ENCODE peak calls at places on chromosomes 5 and 9, in eight cellular contexts. One of them, this sample, is unnamed.
A peak's percentile ranks its signal among the peaks of the same experiment; 100 is the strongest.

GRCh38 chr5:68817696-68818695 is 275.8 kb upstream of the SLC30A5 start:
- DNase-seq in OCI-LY7: no peak
- DNase-seq in PC-9: no peak
- DNase-seq in hepatocyte: no peak
- DNase-seq in MM.1S: no peak
- DNase-seq in GM23338: peak; percentile 64
- DNase-seq in SK-N-SH: no peak
- DNase-seq in GM23248: peak; percentile 49
- DNase-seq in this sample: no peak

GRCh38 chr9:137487454-137488329 is 28.6 kb upstream of the NSMF start:
- DNase-seq in OCI-LY7: no peak
- DNase-seq in PC-9: no peak
- DNase-seq in hepatocyte: no peak
- DNase-seq in MM.1S: no peak
- DNase-seq in GM23338: no peak
- DNase-seq in SK-N-SH: peak; percentile 48
- DNase-seq in GM23248: no peak
- DNase-seq in this sample: no peak

GRCh38 chr5:55143624-55144023 is 16.3 kb upstream of the GPX8 start:
- DNase-seq in OCI-LY7: no peak
- DNase-seq in PC-9: no peak
- DNase-seq in hepatocyte: peak; percentile 63
- DNase-seq in MM.1S: no peak
- DNase-seq in GM23338: no peak
- DNase-seq in SK-N-SH: no peak
- DNase-seq in GM23248: no peak
- DNase-seq in this sample: no peak

GRCh38 chr9:137610944-137611343 is 5.5 kb downstream of the ARRDC1 start:
- DNase-seq in OCI-LY7: no peak
- DNase-seq in PC-9: peak; percentile 55
- DNase-seq in hepatocyte: no peak
- DNase-seq in MM.1S: no peak
- DNase-seq in GM23338: no peak
- DNase-seq in SK-N-SH: no peak
- DNase-seq in GM23248: no peak
- DNase-seq in this sample: peak; percentile 23

GRCh38 chr5:134005415-134006118 is 792 bp upstream of the VDAC1 start:
- DNase-seq in OCI-LY7: no peak
- DNase-seq in PC-9: no peak
- DNase-seq in hepatocyte: peak; percentile 37
- DNase-seq in MM.1S: no peak
- DNase-seq in GM23338: peak; percentile 74
- DNase-seq in SK-N-SH: peak; percentile 74
- DNase-seq in GM23248: no peak
- DNase-seq in this sample: peak; percentile 16

GRCh38 chr9:99895510-99895909 is 10.9 kb upstream of the STX17 start:
- DNase-seq in OCI-LY7: no peak
- DNase-seq in PC-9: no peak
- DNase-seq in hepatocyte: no peak
- DNase-seq in MM.1S: no peak
- DNase-seq in GM23338: no peak
- DNase-seq in SK-N-SH: no peak
- DNase-seq in GM23248: no peak
- DNase-seq in this sample: no peak

GRCh38 chr5:36683821-36684434 is 77.5 kb downstream of the SLC1A3 start:
- DNase-seq in OCI-LY7: no peak
- DNase-seq in PC-9: peak; percentile 32
- DNase-seq in hepatocyte: peak; percentile 49
- DNase-seq in MM.1S: no peak
- DNase-seq in GM23338: no peak
- DNase-seq in SK-N-SH: peak; percentile 86
- DNase-seq in GM23248: peak; percentile 76
- DNase-seq in this sample: no peak

GRCh38 chr9:17004500-17004899 is 130.3 kb upstream of the CNTLN start:
- DNase-seq in OCI-LY7: no peak
- DNase-seq in PC-9: no peak
- DNase-seq in hepatocyte: no peak
- DNase-seq in MM.1S: no peak
- DNase-seq in GM23338: peak; percentile 11
- DNase-seq in SK-N-SH: no peak
- DNase-seq in GM23248: peak; percentile 57
- DNase-seq in this sample: no peak

GRCh38 chr9:131717719-131718460 is 22.0 kb downstream of the RAPGEF1 start:
- DNase-seq in OCI-LY7: no peak
- DNase-seq in PC-9: no peak
- DNase-seq in hepatocyte: peak; percentile 56
- DNase-seq in MM.1S: no peak
- DNase-seq in GM23338: no peak
- DNase-seq in SK-N-SH: no peak
- DNase-seq in GM23248: no peak
- DNase-seq in this sample: no peak

GRCh38 chr9:124345751-124346281 is 69.4 kb downstream of the PSMB7 start:
- DNase-seq in OCI-LY7: no peak
- DNase-seq in PC-9: no peak
- DNase-seq in hepatocyte: no peak
- DNase-seq in MM.1S: no peak
- DNase-seq in GM23338: no peak
- DNase-seq in SK-N-SH: no peak
- DNase-seq in GM23248: no peak
- DNase-seq in this sample: no peak

GRCh38 chr5:146447734-146448380 is 724 bp downstream of the TCERG1 start:
- DNase-seq in OCI-LY7: peak; percentile 71
- DNase-seq in PC-9: peak; percentile 61
- DNase-seq in hepatocyte: peak; percentile 37
- DNase-seq in MM.1S: peak; percentile 63
- DNase-seq in GM23338: peak; percentile 25
- DNase-seq in SK-N-SH: no peak
- DNase-seq in GM23248: peak; percentile 70
- DNase-seq in this sample: peak; percentile 67

GRCh38 chr9:35563791-35564197 is 41.3 kb upstream of the TESK1 start:
- DNase-seq in OCI-LY7: no peak
- DNase-seq in PC-9: no peak
- DNase-seq in hepatocyte: peak; percentile 62
- DNase-seq in MM.1S: no peak
- DNase-seq in GM23338: peak; percentile 65
- DNase-seq in SK-N-SH: peak; percentile 53
- DNase-seq in GM23248: no peak
- DNase-seq in this sample: no peak

GRCh38 chr5:120240716-120241115 is 223.4 kb upstream of the PRR16 start:
- DNase-seq in OCI-LY7: no peak
- DNase-seq in PC-9: no peak
- DNase-seq in hepatocyte: no peak
- DNase-seq in MM.1S: no peak
- DNase-seq in GM23338: no peak
- DNase-seq in SK-N-SH: no peak
- DNase-seq in GM23248: no peak
- DNase-seq in this sample: no peak

GRCh38 chr9:86449246-86449645 is 95.0 kb upstream of the TUT7 start:
- DNase-seq in OCI-LY7: no peak
- DNase-seq in PC-9: no peak
- DNase-seq in hepatocyte: no peak
- DNase-seq in MM.1S: no peak
- DNase-seq in GM23338: no peak
- DNase-seq in SK-N-SH: no peak
- DNase-seq in GM23248: no peak
- DNase-seq in this sample: no peak

GRCh38 chr9:96487949-96488348 is 38.0 kb downstream of the HABP4 start:
- DNase-seq in OCI-LY7: no peak
- DNase-seq in PC-9: no peak
- DNase-seq in hepatocyte: no peak
- DNase-seq in MM.1S: no peak
- DNase-seq in GM23338: no peak
- DNase-seq in SK-N-SH: no peak
- DNase-seq in GM23248: peak; percentile 37
- DNase-seq in this sample: no peak

GRCh38 chr5:123705741-123706140 is 193.8 kb downstream of the CSNK1G3 start:
- DNase-seq in OCI-LY7: no peak
- DNase-seq in PC-9: no peak
- DNase-seq in hepatocyte: no peak
- DNase-seq in MM.1S: no peak
- DNase-seq in GM23338: no peak
- DNase-seq in SK-N-SH: no peak
- DNase-seq in GM23248: peak; percentile 79
- DNase-seq in this sample: peak; percentile 20

GRCh38 chr5:149110406-149110805 is 30.9 kb upstream of the ABLIM3 start:
- DNase-seq in OCI-LY7: no peak
- DNase-seq in PC-9: peak; percentile 48
- DNase-seq in hepatocyte: no peak
- DNase-seq in MM.1S: no peak
- DNase-seq in GM23338: no peak
- DNase-seq in SK-N-SH: no peak
- DNase-seq in GM23248: peak; percentile 32
- DNase-seq in this sample: peak; percentile 53

GRCh38 chr5:124734574-124735168 is 11.8 kb downstream of the ZNF608 start:
- DNase-seq in OCI-LY7: no peak
- DNase-seq in PC-9: no peak
- DNase-seq in hepatocyte: no peak
- DNase-seq in MM.1S: no peak
- DNase-seq in GM23338: no peak
- DNase-seq in SK-N-SH: no peak
- DNase-seq in GM23248: no peak
- DNase-seq in this sample: no peak

GRCh38 chr5:173890195-173890951 is 2.2 kb downstream of the CPEB4 start:
- DNase-seq in OCI-LY7: peak; percentile 65
- DNase-seq in PC-9: no peak
- DNase-seq in hepatocyte: peak; percentile 24
- DNase-seq in MM.1S: peak; percentile 66
- DNase-seq in GM23338: peak; percentile 56
- DNase-seq in SK-N-SH: peak; percentile 51
- DNase-seq in GM23248: peak; percentile 54
- DNase-seq in this sample: peak; percentile 42

GRCh38 chr5:139649082-139649991 is 1.2 kb downstream of the CXXC5 start:
- DNase-seq in OCI-LY7: peak; percentile 61
- DNase-seq in PC-9: no peak
- DNase-seq in hepatocyte: peak; percentile 63
- DNase-seq in MM.1S: peak; percentile 33
- DNase-seq in GM23338: peak; percentile 95
- DNase-seq in SK-N-SH: peak; percentile 65
- DNase-seq in GM23248: peak; percentile 61
- DNase-seq in this sample: peak; percentile 22
- H3K9me2 ChIP-seq in OCI-LY7: no peaks in the 10 kb centered on the region
- H3K9me2 ChIP-seq in PC-9: no peaks in the 10 kb centered on the region
- H3K9me2 ChIP-seq in hepatocyte: no peaks in the 10 kb centered on the region
- H3K9me2 ChIP-seq in MM.1S: no peaks in the 10 kb centered on the region
- H3K9me2 ChIP-seq in GM23338: no peaks in the 10 kb centered on the region
- H3K9me2 ChIP-seq in SK-N-SH: no peaks in the 10 kb centered on the region
- H3K9me2 ChIP-seq in GM23248: no peaks in the 10 kb centered on the region
- H3K9me2 ChIP-seq in this sample: no peaks in the 10 kb centered on the region

GRCh38 chr9:82650368-82650767 is 412.6 kb downstream of the RASEF start:
- DNase-seq in OCI-LY7: no peak
- DNase-seq in PC-9: no peak
- DNase-seq in hepatocyte: no peak
- DNase-seq in MM.1S: no peak
- DNase-seq in GM23338: no peak
- DNase-seq in SK-N-SH: no peak
- DNase-seq in GM23248: no peak
- DNase-seq in this sample: no peak
- H3K9me2 ChIP-seq in OCI-LY7: no peaks in the 10 kb centered on the region
- H3K9me2 ChIP-seq in PC-9: no peaks in the 10 kb centered on the region
- H3K9me2 ChIP-seq in hepatocyte: no peaks in the 10 kb centered on the region
- H3K9me2 ChIP-seq in MM.1S: no peaks in the 10 kb centered on the region
- H3K9me2 ChIP-seq in GM23338: no peaks in the 10 kb centered on the region
- H3K9me2 ChIP-seq in SK-N-SH: no peaks in the 10 kb centered on the region
- H3K9me2 ChIP-seq in GM23248: no peaks in the 10 kb centered on the region
- H3K9me2 ChIP-seq in this sample: no peaks in the 10 kb centered on the region

GRCh38 chr5:127074466-127074865 is 1.2 kb upstream of the C5orf63 start:
- DNase-seq in OCI-LY7: no peak
- DNase-seq in PC-9: no peak
- DNase-seq in hepatocyte: no peak
- DNase-seq in MM.1S: no peak
- DNase-seq in GM23338: no peak
- DNase-seq in SK-N-SH: no peak
- DNase-seq in GM23248: no peak
- DNase-seq in this sample: no peak

GRCh38 chr5:127077346-127077745 is 4.0 kb upstream of the C5orf63 start:
- DNase-seq in OCI-LY7: no peak
- DNase-seq in PC-9: no peak
- DNase-seq in hepatocyte: no peak
- DNase-seq in MM.1S: no peak
- DNase-seq in GM23338: no peak
- DNase-seq in SK-N-SH: no peak
- DNase-seq in GM23248: no peak
- DNase-seq in this sample: no peak

GRCh38 chr5:127080001-127080478 is 6.7 kb upstream of the C5orf63 start:
- DNase-seq in OCI-LY7: no peak
- DNase-seq in PC-9: no peak
- DNase-seq in hepatocyte: peak; percentile 53
- DNase-seq in MM.1S: no peak
- DNase-seq in GM23338: peak; percentile 53
- DNase-seq in SK-N-SH: no peak
- DNase-seq in GM23248: peak; percentile 25
- DNase-seq in this sample: no peak

GRCh38 chr5:127072861-127073846 is at the start of gene C5orf63:
- DNase-seq in OCI-LY7: peak; percentile 82
- DNase-seq in PC-9: no peak
- DNase-seq in hepatocyte: no peak
- DNase-seq in MM.1S: peak; percentile 84
- DNase-seq in GM23338: peak; percentile 84
- DNase-seq in SK-N-SH: peak; percentile 86
- DNase-seq in GM23248: peak; percentile 61
- DNase-seq in this sample: peak; percentile 59

DNA sequence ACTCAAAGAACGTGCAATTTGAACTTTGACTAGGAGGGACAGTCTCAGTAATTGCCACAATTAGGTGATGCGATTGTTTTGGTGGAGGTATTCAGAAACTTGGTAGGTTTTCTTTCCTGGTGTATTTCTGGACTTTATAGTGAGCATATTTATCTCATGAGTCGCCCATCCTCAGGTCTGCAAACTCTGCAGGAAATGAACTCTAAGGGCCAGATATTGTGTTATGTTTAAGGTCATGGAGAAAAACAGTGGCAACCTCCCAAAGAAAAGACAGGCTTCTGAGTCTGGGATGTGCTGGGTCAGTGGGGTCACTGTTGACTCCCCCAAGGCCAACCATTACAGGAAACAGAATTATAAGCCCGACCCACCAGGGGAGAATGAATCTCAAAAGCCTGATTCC is 3.4 kb upstream of the C5orf63 start:
- DNase-seq in OCI-LY7: no peak
- DNase-seq in PC-9: peak; percentile 50
- DNase-seq in hepatocyte: no peak
- DNase-seq in MM.1S: no peak
- DNase-seq in GM23338: peak; percentile 39
- DNase-seq in SK-N-SH: no peak
- DNase-seq in GM23248: peak; percentile 39
- DNase-seq in this sample: peak; percentile 15
- H3K9me2 ChIP-seq in OCI-LY7: no peaks in the 10 kb centered on the region
- H3K9me2 ChIP-seq in PC-9: no peaks in the 10 kb centered on the region
- H3K9me2 ChIP-seq in hepatocyte: no peaks in the 10 kb centered on the region
- H3K9me2 ChIP-seq in MM.1S: no peaks in the 10 kb centered on the region
- H3K9me2 ChIP-seq in GM23338: no peaks in the 10 kb centered on the region
- H3K9me2 ChIP-seq in SK-N-SH: no peaks in the 10 kb centered on the region
- H3K9me2 ChIP-seq in GM23248: no peaks in the 10 kb centered on the region
- H3K9me2 ChIP-seq in this sample: no peaks in the 10 kb centered on the region

DNA sequence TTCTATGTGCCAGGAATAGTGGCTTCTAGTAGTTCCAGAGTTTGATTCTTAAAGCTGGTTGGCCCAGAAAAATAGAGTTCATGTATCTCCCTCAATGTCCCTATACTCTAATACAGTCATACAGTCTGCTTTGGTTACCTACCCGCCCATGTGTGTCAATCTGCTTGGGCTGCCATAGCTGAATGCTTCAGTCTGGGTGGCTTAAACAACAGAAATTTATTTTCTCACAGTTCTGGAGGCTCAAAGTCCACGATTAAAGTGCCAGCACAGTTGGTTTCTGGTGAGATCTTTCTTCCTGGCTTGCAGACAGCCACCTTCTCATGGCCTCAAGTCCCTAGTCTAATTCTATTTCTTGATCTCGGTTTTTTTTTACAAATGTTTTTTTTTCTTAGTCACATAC is 1739.0 kb downstream of the MAT2B start:
- DNase-seq in OCI-LY7: no peak
- DNase-seq in PC-9: no peak
- DNase-seq in hepatocyte: no peak
- DNase-seq in MM.1S: no peak
- DNase-seq in GM23338: no peak
- DNase-seq in SK-N-SH: no peak
- DNase-seq in GM23248: no peak
- DNase-seq in this sample: no peak
- H3K9me2 ChIP-seq in OCI-LY7: no peaks in the 10 kb centered on the region
- H3K9me2 ChIP-seq in PC-9: no peaks in the 10 kb centered on the region
- H3K9me2 ChIP-seq in hepatocyte: no peaks in the 10 kb centered on the region
- H3K9me2 ChIP-seq in MM.1S: no peaks in the 10 kb centered on the region
- H3K9me2 ChIP-seq in GM23338: peaks cover 14% of the 10 kb centered on the region
- H3K9me2 ChIP-seq in SK-N-SH: no peaks in the 10 kb centered on the region
- H3K9me2 ChIP-seq in GM23248: no peaks in the 10 kb centered on the region
- H3K9me2 ChIP-seq in this sample: no peaks in the 10 kb centered on the region

This sample was measured in PC-3.